ENCODE peak calls at places on chromosomes 12 and 14, in nine cellular contexts. One of them, this sample, is unnamed.

GRCh38 chr12:11171953-11172675 is 1.1 kb downstream of the SMIM10L1 start:
- DNase-seq in heart left ventricle: no peak
- DNase-seq in HL-60: no peak
- DNase-seq in lower lobe of right lung: no peak
- DNase-seq in left ventricle myocardium inferior: no peak
- DNase-seq in hepatocyte: peak; percentile 29
- DNase-seq in cardiac muscle cell: peak; percentile 38
- DNase-seq in fibroblast of mammary gland: peak; percentile 34
- DNase-seq in fibroblast of the aortic adventitia: peak; percentile 42
- DNase-seq in this sample: no peak

GRCh38 chr12:119869720-119870119 is 7.4 kb downstream of the CIT start:
- DNase-seq in heart left ventricle: no peak
- DNase-seq in HL-60: no peak
- DNase-seq in lower lobe of right lung: no peak
- DNase-seq in left ventricle myocardium inferior: no peak
- DNase-seq in hepatocyte: no peak
- DNase-seq in cardiac muscle cell: peak; percentile 85
- DNase-seq in fibroblast of mammary gland: peak; percentile 97
- DNase-seq in fibroblast of the aortic adventitia: peak; percentile 95
- DNase-seq in this sample: no peak

GRCh38 chr12:57237952-57238853 is 8.7 kb downstream of the SHMT2 start:
- DNase-seq in heart left ventricle: no peak
- DNase-seq in HL-60: no peak
- DNase-seq in lower lobe of right lung: peak; percentile 49
- DNase-seq in left ventricle myocardium inferior: no peak
- DNase-seq in hepatocyte: no peak
- DNase-seq in cardiac muscle cell: no peak
- DNase-seq in fibroblast of mammary gland: no peak
- DNase-seq in fibroblast of the aortic adventitia: no peak
- DNase-seq in this sample: no peak

GRCh38 chr14:58954052-58954451 is 234.4 kb upstream of the DAAM1 start:
- DNase-seq in heart left ventricle: no peak
- DNase-seq in HL-60: no peak
- DNase-seq in lower lobe of right lung: no peak
- DNase-seq in left ventricle myocardium inferior: no peak
- DNase-seq in hepatocyte: no peak
- DNase-seq in cardiac muscle cell: no peak
- DNase-seq in fibroblast of mammary gland: no peak
- DNase-seq in fibroblast of the aortic adventitia: no peak
- DNase-seq in this sample: no peak

GRCh38 chr12:7460375-7461259 is 16.7 kb upstream of the CD163L1 start:
- DNase-seq in heart left ventricle: peak; percentile 28
- DNase-seq in HL-60: peak; percentile 51
- DNase-seq in lower lobe of right lung: no peak
- DNase-seq in left ventricle myocardium inferior: peak; percentile 29
- DNase-seq in hepatocyte: peak; percentile 76
- DNase-seq in cardiac muscle cell: peak; percentile 47
- DNase-seq in fibroblast of mammary gland: peak; percentile 67
- DNase-seq in fibroblast of the aortic adventitia: peak; percentile 70
- DNase-seq in this sample: peak; percentile 58

GRCh38 chr12:3150820-3151590 is 73.8 kb downstream of the TSPAN9 start:
- DNase-seq in heart left ventricle: no peak
- DNase-seq in HL-60: no peak
- DNase-seq in lower lobe of right lung: no peak
- DNase-seq in left ventricle myocardium inferior: no peak
- DNase-seq in hepatocyte: no peak
- DNase-seq in cardiac muscle cell: peak; percentile 79
- DNase-seq in fibroblast of mammary gland: peak; percentile 30
- DNase-seq in fibroblast of the aortic adventitia: peak; percentile 69
- DNase-seq in this sample: no peak

GRCh38 chr12:29634057-29634456 is 136.6 kb upstream of the OVCH1 start:
- DNase-seq in heart left ventricle: no peak
- DNase-seq in HL-60: no peak
- DNase-seq in lower lobe of right lung: no peak
- DNase-seq in left ventricle myocardium inferior: no peak
- DNase-seq in hepatocyte: no peak
- DNase-seq in cardiac muscle cell: peak; percentile 59
- DNase-seq in fibroblast of mammary gland: peak; percentile 78
- DNase-seq in fibroblast of the aortic adventitia: peak; percentile 22
- DNase-seq in this sample: no peak

GRCh38 chr14:85482549-85482948 is 47.4 kb upstream of the FLRT2 start:
- DNase-seq in heart left ventricle: no peak
- DNase-seq in HL-60: no peak
- DNase-seq in lower lobe of right lung: no peak
- DNase-seq in left ventricle myocardium inferior: no peak
- DNase-seq in hepatocyte: peak; percentile 29
- DNase-seq in cardiac muscle cell: no peak
- DNase-seq in fibroblast of mammary gland: no peak
- DNase-seq in fibroblast of the aortic adventitia: no peak
- DNase-seq in this sample: no peak

GRCh38 chr12:50505386-50505827 is 622 bp downstream of the DIP2B start:
- DNase-seq in heart left ventricle: peak; percentile 34
- DNase-seq in HL-60: peak; percentile 20
- DNase-seq in lower lobe of right lung: no peak
- DNase-seq in left ventricle myocardium inferior: peak; percentile 21
- DNase-seq in hepatocyte: peak; percentile 34
- DNase-seq in cardiac muscle cell: peak; percentile 16
- DNase-seq in fibroblast of mammary gland: peak; percentile 22
- DNase-seq in fibroblast of the aortic adventitia: peak; percentile 26
- DNase-seq in this sample: peak; percentile 22

GRCh38 chr14:100104523-100105300 is 39.5 kb downstream of the EVL start:
- DNase-seq in heart left ventricle: no peak
- DNase-seq in HL-60: no peak
- DNase-seq in lower lobe of right lung: no peak
- DNase-seq in left ventricle myocardium inferior: no peak
- DNase-seq in hepatocyte: no peak
- DNase-seq in cardiac muscle cell: peak; percentile 20
- DNase-seq in fibroblast of mammary gland: peak; percentile 47
- DNase-seq in fibroblast of the aortic adventitia: peak; percentile 45
- DNase-seq in this sample: no peak

GRCh38 chr14:102629011-102629444 is 36.6 kb downstream of the RCOR1 start:
- DNase-seq in heart left ventricle: no peak
- DNase-seq in HL-60: peak; percentile 69
- DNase-seq in lower lobe of right lung: no peak
- DNase-seq in left ventricle myocardium inferior: no peak
- DNase-seq in hepatocyte: no peak
- DNase-seq in cardiac muscle cell: no peak
- DNase-seq in fibroblast of mammary gland: no peak
- DNase-seq in fibroblast of the aortic adventitia: no peak
- DNase-seq in this sample: no peak

GRCh38 chr14:102500190-102500661 is 9.3 kb downstream of the ANKRD9 start:
- DNase-seq in heart left ventricle: peak; percentile 77
- DNase-seq in HL-60: peak; percentile 34
- DNase-seq in lower lobe of right lung: peak; percentile 83
- DNase-seq in left ventricle myocardium inferior: peak; percentile 77
- DNase-seq in hepatocyte: peak; percentile 9
- DNase-seq in cardiac muscle cell: peak; percentile 96
- DNase-seq in fibroblast of mammary gland: peak; percentile 94
- DNase-seq in fibroblast of the aortic adventitia: peak; percentile 96
- DNase-seq in this sample: no peak

GRCh38 chr12:88409257-88409656 is 171.0 kb downstream of the KITLG start:
- DNase-seq in heart left ventricle: no peak
- DNase-seq in HL-60: no peak
- DNase-seq in lower lobe of right lung: no peak
- DNase-seq in left ventricle myocardium inferior: no peak
- DNase-seq in hepatocyte: no peak
- DNase-seq in cardiac muscle cell: no peak
- DNase-seq in fibroblast of mammary gland: no peak
- DNase-seq in fibroblast of the aortic adventitia: no peak
- DNase-seq in this sample: no peak

GRCh38 chr14:53226553-53226952 is 73.4 kb upstream of the DDHD1 start:
- DNase-seq in heart left ventricle: peak; percentile 64
- DNase-seq in HL-60: no peak
- DNase-seq in lower lobe of right lung: no peak
- DNase-seq in left ventricle myocardium inferior: peak; percentile 25
- DNase-seq in hepatocyte: no peak
- DNase-seq in cardiac muscle cell: peak; percentile 85
- DNase-seq in fibroblast of mammary gland: peak; percentile 89
- DNase-seq in fibroblast of the aortic adventitia: no peak
- DNase-seq in this sample: peak; percentile 22

GRCh38 chr12:1830981-1831930 is 10.9 kb downstream of the LRTM2 start:
- DNase-seq in heart left ventricle: peak; percentile 61
- DNase-seq in HL-60: no peak
- DNase-seq in lower lobe of right lung: peak; percentile 83
- DNase-seq in left ventricle myocardium inferior: peak; percentile 33
- DNase-seq in hepatocyte: peak; percentile 93
- DNase-seq in cardiac muscle cell: peak; percentile 74
- DNase-seq in fibroblast of mammary gland: peak; percentile 40
- DNase-seq in fibroblast of the aortic adventitia: peak; percentile 63
- DNase-seq in this sample: no peak

GRCh38 chr12:117072736-117073475 is 26.3 kb downstream of the TESC start:
- DNase-seq in heart left ventricle: no peak
- DNase-seq in HL-60: no peak
- DNase-seq in lower lobe of right lung: no peak
- DNase-seq in left ventricle myocardium inferior: no peak
- DNase-seq in hepatocyte: no peak
- DNase-seq in cardiac muscle cell: no peak
- DNase-seq in fibroblast of mammary gland: no peak
- DNase-seq in fibroblast of the aortic adventitia: no peak
- DNase-seq in this sample: no peak

GRCh38 chr14:94483729-94484275 is 7.8 kb upstream of the SERPINA9 start:
- DNase-seq in heart left ventricle: no peak
- DNase-seq in HL-60: no peak
- DNase-seq in lower lobe of right lung: no peak
- DNase-seq in left ventricle myocardium inferior: no peak
- DNase-seq in hepatocyte: no peak
- DNase-seq in cardiac muscle cell: no peak
- DNase-seq in fibroblast of mammary gland: peak; percentile 40
- DNase-seq in fibroblast of the aortic adventitia: no peak
- DNase-seq in this sample: no peak

GRCh38 chr14:21040370-21040925 is 1.7 kb upstream of the RNASE7 start:
- DNase-seq in heart left ventricle: no peak
- DNase-seq in HL-60: no peak
- DNase-seq in lower lobe of right lung: no peak
- DNase-seq in left ventricle myocardium inferior: no peak
- DNase-seq in hepatocyte: no peak
- DNase-seq in cardiac muscle cell: no peak
- DNase-seq in fibroblast of mammary gland: no peak
- DNase-seq in fibroblast of the aortic adventitia: no peak
- DNase-seq in this sample: no peak

GRCh38 chr14:21039059-21039422 is 3.1 kb upstream of the RNASE7 start:
- DNase-seq in heart left ventricle: peak; percentile 82
- DNase-seq in HL-60: no peak
- DNase-seq in lower lobe of right lung: peak; percentile 62
- DNase-seq in left ventricle myocardium inferior: peak; percentile 88
- DNase-seq in hepatocyte: peak; percentile 75
- DNase-seq in cardiac muscle cell: peak; percentile 94
- DNase-seq in fibroblast of mammary gland: peak; percentile 63
- DNase-seq in fibroblast of the aortic adventitia: peak; percentile 87
- DNase-seq in this sample: peak; percentile 49

GRCh38 chr14:21041676-21042433 is at the start of gene RNASE7:
- DNase-seq in heart left ventricle: no peak
- DNase-seq in HL-60: no peak
- DNase-seq in lower lobe of right lung: no peak
- DNase-seq in left ventricle myocardium inferior: no peak
- DNase-seq in hepatocyte: no peak
- DNase-seq in cardiac muscle cell: no peak
- DNase-seq in fibroblast of mammary gland: peak; percentile 66
- DNase-seq in fibroblast of the aortic adventitia: peak; percentile 53
- DNase-seq in this sample: no peak

GRCh38 chr14:21038416-21039058 is 3.6 kb upstream of the RNASE7 start:
- DNase-seq in heart left ventricle: no peak
- DNase-seq in HL-60: no peak
- DNase-seq in lower lobe of right lung: no peak
- DNase-seq in left ventricle myocardium inferior: no peak
- DNase-seq in hepatocyte: no peak
- DNase-seq in cardiac muscle cell: no peak
- DNase-seq in fibroblast of mammary gland: peak; percentile 40
- DNase-seq in fibroblast of the aortic adventitia: no peak
- DNase-seq in this sample: no peak

GRCh38 chr14:21039585-21040369 is 2.4 kb upstream of the RNASE7 start:
- DNase-seq in heart left ventricle: peak; percentile 45
- DNase-seq in HL-60: peak; percentile 53
- DNase-seq in lower lobe of right lung: no peak
- DNase-seq in left ventricle myocardium inferior: no peak
- DNase-seq in hepatocyte: peak; percentile 83
- DNase-seq in cardiac muscle cell: peak; percentile 86
- DNase-seq in fibroblast of mammary gland: peak; percentile 73
- DNase-seq in fibroblast of the aortic adventitia: peak; percentile 84
- DNase-seq in this sample: peak; percentile 57
- TF ChIP-seq CTCF in heart left ventricle: peak; percentile 58
- TF ChIP-seq CTCF in HL-60: peak; percentile 68
- TF ChIP-seq CTCF in lower lobe of right lung: peak; percentile 64
- TF ChIP-seq CTCF in left ventricle myocardium inferior: peak; percentile 84
- TF ChIP-seq CTCF in hepatocyte: peak; percentile 78
- TF ChIP-seq CTCF in cardiac muscle cell: peak; percentile 73
- TF ChIP-seq CTCF in fibroblast of mammary gland: peak; percentile 65
- TF ChIP-seq CTCF in fibroblast of the aortic adventitia: peak; percentile 70
- TF ChIP-seq CTCF in this sample: peak; percentile 82

GRCh38 chr14:93073833-93074769 is 41.6 kb downstream of the ITPK1 start:
- DNase-seq in heart left ventricle: peak; percentile 52
- DNase-seq in HL-60: peak; percentile 89
- DNase-seq in lower lobe of right lung: peak; percentile 70
- DNase-seq in left ventricle myocardium inferior: peak; percentile 55
- DNase-seq in hepatocyte: no peak
- DNase-seq in cardiac muscle cell: peak; percentile 70
- DNase-seq in fibroblast of mammary gland: peak; percentile 50
- DNase-seq in fibroblast of the aortic adventitia: peak; percentile 34
- DNase-seq in this sample: no peak
- H3K4me3 ChIP-seq in heart left ventricle: peak overlapping the region; percentile 11
- H3K4me3 ChIP-seq in HL-60: peak overlapping the region; percentile 19
- H3K4me3 ChIP-seq in lower lobe of right lung: peak overlapping the region; percentile 6
- H3K4me3 ChIP-seq in left ventricle myocardium inferior: peak overlapping the region; percentile 47
- H3K4me3 ChIP-seq in hepatocyte: no peak overlapping the region
- H3K4me3 ChIP-seq in cardiac muscle cell: no peak overlapping the region
- H3K4me3 ChIP-seq in fibroblast of mammary gland: no peak overlapping the region
- H3K4me3 ChIP-seq in fibroblast of the aortic adventitia: no peak overlapping the region
- H3K4me3 ChIP-seq in this sample: no peak overlapping the region

GRCh38 chr14:88129306-88130056 is 124.5 kb downstream of the GPR65 start:
- DNase-seq in heart left ventricle: no peak
- DNase-seq in HL-60: peak; percentile 55
- DNase-seq in lower lobe of right lung: no peak
- DNase-seq in left ventricle myocardium inferior: no peak
- DNase-seq in hepatocyte: peak; percentile 36
- DNase-seq in cardiac muscle cell: peak; percentile 94
- DNase-seq in fibroblast of mammary gland: peak; percentile 97
- DNase-seq in fibroblast of the aortic adventitia: peak; percentile 91
- DNase-seq in this sample: no peak
- TF ChIP-seq CTCF in heart left ventricle: no peak
- TF ChIP-seq CTCF in HL-60: no peak
- TF ChIP-seq CTCF in lower lobe of right lung: no peak
- TF ChIP-seq CTCF in left ventricle myocardium inferior: peak; percentile 29
- TF ChIP-seq CTCF in hepatocyte: peak; percentile 20
- TF ChIP-seq CTCF in cardiac muscle cell: peak; percentile 43
- TF ChIP-seq CTCF in fibroblast of mammary gland: peak; percentile 34
- TF ChIP-seq CTCF in fibroblast of the aortic adventitia: peak; percentile 39
- TF ChIP-seq CTCF in this sample: no peak

DNA sequence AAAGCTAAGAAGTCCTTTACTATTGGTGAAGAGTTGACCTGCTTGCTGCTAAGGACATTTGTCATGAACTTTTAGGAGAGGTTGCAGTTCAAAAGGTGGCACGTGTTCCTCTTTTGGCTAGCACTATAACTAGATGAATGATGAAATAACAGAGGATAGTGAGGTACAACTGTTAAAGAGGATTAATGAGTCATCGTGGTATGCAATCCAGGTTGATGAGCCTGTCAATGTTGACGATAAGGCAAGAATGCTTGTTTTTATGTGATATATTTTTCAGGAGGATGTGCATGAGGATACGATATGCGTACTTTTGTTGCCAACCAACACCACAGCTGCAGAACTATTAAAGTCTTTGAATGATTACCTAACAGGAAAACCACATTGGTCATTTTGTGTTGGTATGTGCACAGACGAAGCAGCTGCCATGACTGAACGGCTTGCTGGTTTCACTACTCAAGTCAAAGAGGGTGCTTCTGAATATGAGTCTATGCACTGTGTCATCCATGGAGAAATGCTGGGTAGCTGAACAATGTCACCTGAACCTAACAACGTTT is 10.6 kb downstream of the CEP128 start:
- DNase-seq in heart left ventricle: no peak
- DNase-seq in HL-60: peak; percentile 68
- DNase-seq in lower lobe of right lung: no peak
- DNase-seq in left ventricle myocardium inferior: no peak
- DNase-seq in hepatocyte: no peak
- DNase-seq in cardiac muscle cell: peak; percentile 87
- DNase-seq in fibroblast of mammary gland: peak; percentile 89
- DNase-seq in fibroblast of the aortic adventitia: peak; percentile 62
- DNase-seq in this sample: no peak
- H3K4me3 ChIP-seq in heart left ventricle: no peak overlapping the region
- H3K4me3 ChIP-seq in HL-60: no peak overlapping the region
- H3K4me3 ChIP-seq in lower lobe of right lung: no peak overlapping the region
- H3K4me3 ChIP-seq in left ventricle myocardium inferior: no peak overlapping the region
- H3K4me3 ChIP-seq in hepatocyte: no peak overlapping the region
- H3K4me3 ChIP-seq in cardiac muscle cell: no peak overlapping the region
- H3K4me3 ChIP-seq in fibroblast of mammary gland: no peak overlapping the region
- H3K4me3 ChIP-seq in fibroblast of the aortic adventitia: no peak overlapping the region
- H3K4me3 ChIP-seq in this sample: no peak overlapping the region